ENCODE peak calls at places on chromosomes 2 and 18, in four cellular contexts. O is mesendoderm, N is H9, C is H1. E is an unnamed sample.

GRCh38 chr2:169709335-169709734 is 15.1 kb downstream of the PHOSPHO2 start:
- DNase-seq in N (no peak), O (no peak), C (no peak), E (no peak)

GRCh38 chr18:62324917-62325805 is at the start of gene TNFRSF11A:
- DNase-seq in N (peak), C (peak), O (peak), E (no peak)

GRCh38 chr2:106812377-106812776 is 73.6 kb downstream of the ST6GAL2 start:
- DNase-seq in N (no peak), O (no peak), C (no peak), E (no peak)

GRCh38 chr2:3463914-3464313 is 55.4 kb downstream of the ADI1 start:
- DNase-seq in N (no peak), C (no peak), O (no peak), E (no peak)

GRCh38 chr2:32895424-32895823 is 51.3 kb upstream of the LTBP1 start:
- DNase-seq in C (no peak), O (no peak), N (no peak), E (no peak)

GRCh38 chr2:133812826-133813617 is 244.8 kb upstream of the NCKAP5 start:
- DNase-seq in N (no peak), O (no peak), C (no peak), E (peak)

GRCh38 chr2:183010112-183010511 is 28.1 kb downstream of the NCKAP1 start:
- DNase-seq in N (peak), O (peak), C (peak), E (peak)

GRCh38 chr2:128396946-128397345 is 78.3 kb upstream of the HS6ST1 start:
- DNase-seq in O (no peak), N (no peak), C (no peak), E (peak)

GRCh38 chr2:222518570-222519381 is 94.4 kb downstream of the SGPP2 start:
- DNase-seq in C (no peak), N (no peak), O (peak), E (no peak)

GRCh38 chr2:15031745-15032240 is 399.3 kb downstream of the LRATD1 start:
- DNase-seq in O (peak), C (no peak), N (peak), E (no peak)

GRCh38 chr18:61690418-61691138 is 202.2 kb downstream of the RNF152 start:
- DNase-seq in O (no peak), N (no peak), C (no peak), E (no peak)

GRCh38 chr2:98828369-98828744 is 97.4 kb upstream of the MGAT4A start:
- DNase-seq in N (no peak), O (no peak), C (no peak), E (no peak)

GRCh38 chr2:99863914-99864273 is 278.5 kb downstream of the AFF3 start:
- DNase-seq in N (no peak), C (no peak), O (no peak), E (peak)

GRCh38 chr2:205706769-205707375 is 24.6 kb downstream of the NRP2 start:
- DNase-seq in N (no peak), O (peak), C (no peak), E (peak)

GRCh38 chr2:121135168-121135853 is 149.7 kb downstream of the TFCP2L1 start:
- DNase-seq in O (no peak), C (no peak), N (no peak), E (no peak)

GRCh38 chr18:26134110-26134509 is 441 bp downstream of the PSMA8 start:
- DNase-seq in O (no peak), N (no peak), C (no peak), E (no peak)

GRCh38 chr18:2980607-2980923 is 32.4 kb downstream of the LPIN2 start:
- DNase-seq in C (no peak), O (no peak), N (no peak), E (no peak)

GRCh38 chr2:146541896-146542295 is 1302.9 kb upstream of the ACVR2A start:
- DNase-seq in C (no peak), N (no peak), O (peak), E (no peak)

GRCh38 chr2:217729426-217730058 is 273.3 kb downstream of the TNS1 start:
- DNase-seq in N (no peak), C (no peak), O (no peak), E (peak)

GRCh38 chr2:205650450-205650849 is 31.9 kb upstream of the NRP2 start:
- DNase-seq in O (peak), C (peak), N (peak), E (peak)

GRCh38 chr2:205665791-205666190 is 16.5 kb upstream of the NRP2 start:
- DNase-seq in C (no peak), O (no peak), N (no peak), E (no peak)

GRCh38 chr18:33751613-33752221 is 173.7 kb downstream of the ASXL3 start:
- DNase-seq in C (no peak), O (peak), N (no peak), E (peak)

GRCh38 chr2:232116839-232117238 is 155.3 kb downstream of the DIS3L2 start:
- DNase-seq in C (no peak), O (no peak), N (no peak), E (no peak)

GRCh38 chr2:232113821-232114220 is 152.3 kb downstream of the DIS3L2 start:
- DNase-seq in N (no peak), C (no peak), O (no peak), E (peak)

GRCh38 chr2:232117413-232117812 is 155.9 kb downstream of the DIS3L2 start:
- DNase-seq in O (peak), C (peak), N (peak), E (no peak)

DNA sequence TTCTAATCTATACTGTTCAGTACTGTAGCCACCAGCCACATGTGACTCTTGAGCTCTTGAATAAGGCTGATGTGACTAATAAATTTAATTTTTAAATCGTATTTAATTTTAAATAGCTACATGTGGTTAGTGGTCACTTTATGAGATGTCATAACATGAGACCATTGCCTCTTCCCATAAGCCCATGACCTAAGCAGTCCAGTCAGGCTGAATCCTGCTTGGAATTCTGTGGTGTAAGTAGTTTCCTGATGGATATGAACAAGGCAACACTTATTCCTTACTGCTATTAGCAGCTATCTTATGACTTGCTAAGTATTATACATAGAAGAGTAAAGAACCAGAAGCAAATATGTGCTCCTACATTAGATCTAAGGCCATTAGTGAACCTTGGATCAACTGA is 150.0 kb downstream of the DIS3L2 start:
- DNase-seq in N (no peak), O (no peak), C (no peak), E (no peak)
- H4K5ac ChIP-seq in N (no peak), O (no peak), C (no peak), E (no peak)

GRCh38 chr2:126781206-126781605 is 117.5 kb upstream of the TEX51 start:
- DNase-seq in N (no peak), O (no peak), C (no peak), E (no peak)
- H4K5ac ChIP-seq in N (no peak), O (no peak), C (no peak), E (no peak)

GRCh38 chr2:176087330-176088047 is 3.7 kb upstream of the EVX2 start:
- DNase-seq in N (no peak), C (no peak), O (no peak), E (no peak)

GRCh38 chr2:176089843-176090395 is 2.6 kb upstream of the HOXD13 start:
- DNase-seq in C (peak), O (no peak), N (no peak), E (no peak)

GRCh38 chr2:176085861-176086771 is 2.4 kb upstream of the EVX2 start:
- DNase-seq in O (peak), C (peak), N (peak), E (peak)

GRCh38 chr2:176088937-176089842 is 3.3 kb upstream of the HOXD13 start:
- DNase-seq in C (peak), O (no peak), N (peak), E (no peak)

DNA sequence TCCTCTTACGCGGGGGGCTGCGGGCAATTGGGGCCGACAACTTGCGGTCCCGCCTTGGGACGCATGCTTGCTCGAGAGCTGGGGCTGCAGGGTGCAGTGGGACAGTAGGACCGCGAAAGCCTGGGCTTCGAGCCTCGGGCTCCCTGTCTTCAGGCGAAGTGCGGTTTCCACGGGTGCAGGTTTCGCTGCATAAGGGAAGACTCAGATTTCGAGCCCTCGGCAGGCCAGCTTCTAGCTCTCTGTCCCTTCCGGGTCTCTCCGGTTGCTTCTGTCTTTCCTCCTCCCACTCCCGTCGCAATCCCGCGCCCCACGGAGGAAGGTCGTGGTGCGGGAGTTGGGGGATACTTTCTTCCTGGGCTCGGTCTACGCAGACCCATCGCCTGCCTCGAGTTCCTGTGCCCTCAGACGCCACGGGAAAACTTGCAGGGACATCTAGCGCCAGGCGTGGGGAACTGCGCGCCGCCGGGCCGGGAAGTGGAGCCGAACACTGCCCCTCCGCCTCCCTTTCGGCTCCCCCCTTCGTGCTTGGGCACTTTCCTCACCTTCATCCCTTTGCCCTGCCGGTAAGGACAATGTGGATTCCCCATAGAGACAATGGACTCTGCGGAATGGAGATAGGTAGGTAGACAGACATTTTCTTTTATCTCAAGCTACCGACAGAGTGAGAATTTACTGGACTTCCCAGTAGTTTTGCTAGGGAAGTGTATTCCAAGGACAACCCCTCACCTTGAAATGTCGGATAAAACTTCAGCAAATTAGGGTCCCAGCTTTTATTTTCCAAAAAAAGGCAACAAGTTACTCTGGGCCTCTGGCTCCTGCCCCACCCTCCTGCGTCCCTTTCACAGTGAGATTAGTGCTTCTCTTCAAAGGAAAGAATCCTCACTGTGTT is 4.2 kb upstream of the HOXD13 start:
- DNase-seq in O (peak), N (peak), C (peak), E (peak)
- H4K5ac ChIP-seq in O (no peak), N (no peak), C (no peak), E (no peak)

GRCh38 chr18:77143196-77143595 is 10.6 kb upstream of the MBP start:
- DNase-seq in C (no peak), O (no peak), N (no peak), E (no peak)

GRCh38 chr18:77146249-77147080 is 13.9 kb upstream of the MBP start:
- DNase-seq in C (no peak), N (no peak), O (no peak), E (no peak)

GRCh38 chr18:77147418-77147852 is 14.9 kb upstream of the MBP start:
- DNase-seq in O (no peak), C (no peak), N (no peak), E (peak)

GRCh38 chr18:77145364-77145901 is 12.8 kb upstream of the MBP start:
- DNase-seq in N (peak), O (no peak), C (no peak), E (no peak)

GRCh38 chr18:77144451-77145118 is 12.0 kb upstream of the MBP start:
- DNase-seq in C (no peak), O (peak), N (no peak), E (no peak)
- H4K5ac ChIP-seq in C (no peak), O (no peak), N (no peak), E (no peak)

GRCh38 chr18:22525313-22525712 is 107.6 kb upstream of the CTAGE1 start:
- DNase-seq in O (no peak), C (no peak), N (no peak), E (peak)
- H4K5ac ChIP-seq in O (no peak), C (no peak), N (no peak), E (no peak)

DNA sequence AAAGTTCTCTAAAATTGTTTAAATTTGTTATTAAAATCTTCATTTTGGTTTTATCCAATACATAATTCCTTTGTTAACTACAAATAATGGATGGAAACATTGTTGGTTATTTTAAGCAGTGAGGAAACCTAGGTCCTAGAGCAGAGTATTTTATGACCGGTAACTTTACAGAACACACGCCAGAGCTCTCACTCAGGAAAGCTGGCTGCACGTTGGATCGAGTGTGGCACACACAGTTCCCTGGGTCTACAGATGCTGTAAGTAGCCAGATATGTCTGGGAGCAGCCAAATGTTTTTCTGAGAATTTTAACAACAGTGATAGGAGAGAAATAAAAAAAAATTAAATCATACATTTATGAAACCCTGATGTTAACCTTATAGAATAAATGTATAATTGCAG is 264.4 kb downstream of the ZNF407 start:
- DNase-seq in O (no peak), C (no peak), N (no peak), E (no peak)
- H4K5ac ChIP-seq in O (no peak), C (no peak), N (no peak), E (peak)

E was measured in IMR-90.